ENCODE peak calls at places on chromosomes 2 and 18, in seven cellular contexts. D is GM23338, N is K562, Q is SK-N-SH, C is HCT116, F is esophagus muscularis mucosa, V is Panc1. E is an unnamed sample.

GRCh38 chr2:39994151-39994550 is 215.1 kb upstream of the THUMPD2 start:
- DNase-seq in C (no peak), Q (no peak), F (no peak), D (no peak), N (no peak), V (no peak), E (no peak)

GRCh38 chr2:58553937-58554336 is 312.8 kb upstream of the FANCL start:
- DNase-seq in V (no peak), Q (no peak), N (peak; percentile 9), D (peak; percentile 72), C (peak; percentile 7), F (no peak), E (no peak)

GRCh38 chr2:169363570-169364150 is 1.3 kb upstream of the LRP2 start:
- DNase-seq in D (peak; percentile 53), Q (peak; percentile 62), F (no peak), V (no peak), N (no peak), C (no peak), E (peak; percentile 69)

GRCh38 chr2:202122975-202123765 is 50.1 kb downstream of the KIAA2012 start:
- DNase-seq in Q (no peak), F (no peak), C (no peak), N (no peak), V (no peak), D (peak; percentile 43), E (no peak)

GRCh38 chr2:240111253-240111652 is 24.9 kb downstream of the COPS9 start:
- DNase-seq in C (no peak), N (no peak), F (peak; percentile 91), V (no peak), Q (peak; percentile 14), D (no peak), E (no peak)

GRCh38 chr18:35459997-35460396 is 37.8 kb downstream of the INO80C start:
- DNase-seq in Q (no peak), V (no peak), C (no peak), F (no peak), N (no peak), D (no peak), E (no peak)

GRCh38 chr2:9708683-9709538 is 78.1 kb upstream of the YWHAQ start:
- DNase-seq in F (no peak), Q (no peak), C (no peak), N (no peak), V (no peak), D (no peak), E (no peak)

GRCh38 chr2:25129901-25130520 is 38.4 kb downstream of the POMC start:
- DNase-seq in C (no peak), D (no peak), Q (no peak), F (no peak), V (no peak), N (no peak), E (no peak)

GRCh38 chr18:36212301-36212977 is 25.1 kb downstream of the MOCOS start:
- DNase-seq in N (peak; percentile 65), D (no peak), Q (no peak), F (peak; percentile 90), V (no peak), C (no peak), E (no peak)

GRCh38 chr2:62858231-62858832 is 152.8 kb downstream of the EHBP1 start:
- DNase-seq in N (peak; percentile 17), Q (no peak), V (no peak), D (no peak), F (no peak), C (no peak), E (no peak)

GRCh38 chr2:112870851-112871830 is 34.6 kb upstream of the IL1B start:
- DNase-seq in F (peak; percentile 80), C (no peak), Q (no peak), V (no peak), N (no peak), D (no peak), E (no peak)

GRCh38 chr2:200746301-200746700 is 65.4 kb upstream of the BZW1 start:
- DNase-seq in V (no peak), F (no peak), Q (no peak), C (no peak), N (no peak), D (no peak), E (no peak)

GRCh38 chr2:202494300-202494699 is 118.2 kb downstream of the BMPR2 start:
- DNase-seq in C (no peak), V (no peak), Q (peak; percentile 72), D (peak; percentile 21), N (no peak), F (no peak), E (peak; percentile 29)

GRCh38 chr18:44882163-44882881 is 201.6 kb downstream of the SETBP1 start:
- DNase-seq in N (no peak), D (no peak), Q (no peak), F (no peak), C (no peak), V (no peak), E (no peak)

GRCh38 chr2:168201211-168201610 is 46.2 kb downstream of the STK39 start:
- DNase-seq in C (no peak), D (no peak), F (no peak), Q (no peak), V (no peak), N (no peak), E (no peak)

GRCh38 chr2:168201722-168202121 is 45.7 kb downstream of the STK39 start:
- DNase-seq in Q (no peak), F (no peak), C (no peak), V (no peak), N (no peak), D (no peak), E (no peak)

GRCh38 chr2:168208652-168209051 is 38.7 kb downstream of the STK39 start:
- DNase-seq in F (no peak), D (no peak), V (no peak), C (no peak), N (peak; percentile 21), Q (no peak), E (no peak)

GRCh38 chr2:168207861-168208260 is 39.5 kb downstream of the STK39 start:
- DNase-seq in V (no peak), D (no peak), Q (no peak), C (no peak), F (no peak), N (no peak), E (no peak)

GRCh38 chr2:168203762-168204693 is 43.4 kb downstream of the STK39 start:
- DNase-seq in N (no peak), F (no peak), C (no peak), D (peak; percentile 89), V (no peak), Q (no peak), E (peak; percentile 9)
- H3K27ac ChIP-seq in N (no peak overlapping the region), F (no peak overlapping the region), C (peak overlapping the region; percentile 99), D (peak overlapping the region; percentile 67), V (no peak overlapping the region), Q (no peak overlapping the region), E (no peak overlapping the region)

GRCh38 chr18:48751727-48752468 is 198.9 kb downstream of the SMAD7 start:
- DNase-seq in D (no peak), C (no peak), V (no peak), N (no peak), Q (peak; percentile 84), F (no peak), E (no peak)
- H3K4me1 ChIP-seq in D (no peaks in the 10 kb centered on the region), C (no peaks in the 10 kb centered on the region), V (no peaks in the 10 kb centered on the region), N (peaks cover 6% of the 10 kb centered on the region), Q (peaks cover 36% of the 10 kb centered on the region), F (peaks cover 57% of the 10 kb centered on the region), E (peaks cover 5% of the 10 kb centered on the region)

GRCh38 chr2:156054983-156055382 is 277.5 kb downstream of the NR4A2 start:
- DNase-seq in C (no peak), N (no peak), Q (no peak), V (no peak), D (no peak), F (no peak), E (no peak)
- TF ChIP-seq POLR2AphosphoS5 in C (no peak), N (no peak), Q (no peak), V (no peak), D (no peak), F (no peak), E (no peak)

GRCh38 chr18:26546875-26547301 is 1.5 kb downstream of the KCTD1 start:
- DNase-seq in D (no peak), V (no peak), C (no peak), Q (peak; percentile 17), N (no peak), F (no peak), E (peak; percentile 72)
- H3K27ac ChIP-seq in D (no peak overlapping the region), V (peak overlapping the region; percentile 85), C (no peak overlapping the region), Q (no peak overlapping the region), N (no peak overlapping the region), F (no peak overlapping the region), E (no peak overlapping the region)

DNA sequence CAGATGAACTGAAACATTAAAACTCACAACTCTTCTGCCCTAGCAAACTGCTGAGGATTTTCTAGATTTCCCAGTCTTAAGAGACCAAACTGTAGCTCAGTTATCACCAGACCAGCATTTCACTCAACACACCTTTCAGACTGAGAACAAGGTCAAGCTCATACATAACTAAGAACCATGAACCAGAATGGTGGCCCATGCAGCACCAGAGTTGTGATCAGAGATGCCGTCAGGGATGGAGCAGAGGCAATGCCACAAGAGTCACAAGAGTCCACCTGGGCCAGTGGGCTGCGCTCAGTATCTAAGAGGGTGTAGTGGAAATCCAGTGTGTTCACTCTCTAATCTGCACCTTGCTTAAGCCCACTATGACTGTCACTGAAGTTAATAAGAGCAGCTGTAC is 102.9 kb downstream of the UXS1 start:
- DNase-seq in N (no peak), D (no peak), V (no peak), C (no peak), F (peak; percentile 57), Q (no peak), E (no peak)
- H3K4me1 ChIP-seq in N (no peaks in the 10 kb centered on the region), D (no peaks in the 10 kb centered on the region), V (no peaks in the 10 kb centered on the region), C (no peaks in the 10 kb centered on the region), F (no peaks in the 10 kb centered on the region), Q (no peaks in the 10 kb centered on the region), E (peaks cover 10% of the 10 kb centered on the region)

GRCh38 chr2:98378901-98379300 is 32.6 kb downstream of the CNGA3 start:
- DNase-seq in Q (no peak), V (no peak), C (no peak), D (no peak), N (no peak), F (peak; percentile 82), E (no peak)
- TF ChIP-seq POLR2AphosphoS5 in Q (no peak), V (no peak), C (no peak), D (no peak), N (no peak), F (no peak), E (peak; percentile 71)

DNA sequence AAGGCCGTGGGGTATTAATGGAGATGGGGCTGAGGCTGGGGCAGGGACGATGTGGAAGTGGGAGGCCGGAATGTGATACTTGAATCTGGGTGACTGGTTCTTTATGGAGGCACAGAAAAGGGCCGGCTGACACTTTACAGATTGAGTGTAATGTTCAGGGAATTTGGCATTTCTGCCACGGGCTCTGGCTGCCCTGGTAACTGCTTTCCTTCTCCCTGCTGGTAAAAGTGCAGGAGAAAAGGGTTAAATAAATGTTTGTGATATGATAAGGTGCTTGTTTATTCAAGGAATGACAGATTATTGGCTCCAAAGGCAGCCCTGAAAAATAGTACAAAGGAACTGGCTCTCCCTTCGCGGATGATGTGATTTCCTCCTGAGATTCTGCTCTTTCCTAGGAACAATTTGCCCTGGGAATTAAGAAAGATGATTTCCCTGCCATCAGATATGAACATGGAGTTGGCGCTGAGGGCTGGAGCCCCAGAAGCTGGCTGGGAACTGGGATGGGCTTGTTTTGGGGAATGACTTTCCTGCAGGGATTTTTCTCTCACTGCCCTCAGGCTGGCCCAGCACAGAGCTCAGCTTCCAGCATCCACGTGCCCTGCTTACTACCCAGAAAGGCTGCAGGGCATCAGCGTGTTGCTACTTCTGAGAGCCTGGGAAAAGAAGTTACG is 52.9 kb upstream of the CTAGE1 start:
- DNase-seq in V (no peak), Q (no peak), F (peak; percentile 92), C (no peak), N (no peak), D (no peak), E (peak; percentile 27)
- H3K27ac ChIP-seq in V (peak overlapping the region; percentile 17), Q (no peak overlapping the region), F (peak overlapping the region; percentile 58), C (no peak overlapping the region), N (no peak overlapping the region), D (no peak overlapping the region), E (peak overlapping the region; percentile 77)